ENCODE peak calls at places on chromosomes 4 and X, in seven cellular contexts. P is activated CD4-positive, alpha-beta T cell treated with anti-CD3 and anti-CD28 coated beads, Interleukin-2, amount 50 U/mL, for 24 hours; Q is ecto neural progenitor cell; O is smooth muscle cell of the brain vasculature; E is stimulated activated CD4-positive, alpha-beta T cell treated with anti-CD3 and anti-CD28 coated beads, Interleukin-2, amount 100 ng/mL, for 24 hours; Y is T1000; R is fibroblast of lung. T is an unnamed sample.

GRCh38 chrX:152861116-152861515 is 30.3 kb downstream of the NSDHL start:
- DNase-seq in P (no peak), Q (no peak), O (no peak), E (no peak), Y (no peak), R (peak), T (no peak)

GRCh38 chr4:11489449-11490083 is 60.9 kb upstream of the HS3ST1 start:
- DNase-seq in P (no peak), Q (no peak), O (no peak), E (no peak), Y (no peak), R (no peak), T (no peak)

GRCh38 chrX:5458300-5458699 is 770.4 kb downstream of the NLGN4X start:
- DNase-seq in P (no peak), Q (no peak), O (no peak), E (no peak), Y (no peak), R (no peak), T (no peak)

GRCh38 chr4:5827108-5828004 is 65.5 kb downstream of the CRMP1 start:
- DNase-seq in P (no peak), Q (no peak), O (no peak), E (no peak), Y (no peak), R (peak), T (no peak)

GRCh38 chrX:53239474-53239873 is 14.5 kb upstream of the KDM5C start:
- DNase-seq in P (no peak), Q (no peak), O (no peak), E (peak), Y (no peak), R (no peak), T (peak)

GRCh38 chr4:141810702-141811365 is 174.5 kb downstream of the IL15 start:
- DNase-seq in P (no peak), Q (no peak), O (no peak), E (no peak), Y (no peak), R (peak), T (no peak)

GRCh38 chr4:525660-526059 is 26.6 kb downstream of the PIGG start:
- DNase-seq in P (no peak), Q (no peak), O (no peak), E (no peak), Y (no peak), R (no peak), T (no peak)

GRCh38 chrX:11261260-11261659 is 32.0 kb upstream of the AMELX start:
- DNase-seq in P (no peak), Q (no peak), O (no peak), E (no peak), Y (no peak), R (peak), T (no peak)

GRCh38 chr4:140049024-140049923 is 104.7 kb downstream of the MAML3 start:
- DNase-seq in P (no peak), Q (peak), O (no peak), E (peak), Y (no peak), R (peak), T (peak)

GRCh38 chr4:38204317-38205060 is 244.3 kb downstream of the PTTG2 start:
- DNase-seq in P (no peak), Q (no peak), O (no peak), E (no peak), Y (no peak), R (no peak), T (no peak)

GRCh38 chr4:111800551-111800950 is 344.7 kb upstream of the FAM241A start:
- DNase-seq in P (no peak), Q (no peak), O (no peak), E (no peak), Y (no peak), R (no peak), T (no peak)

GRCh38 chr4:52977252-52977651 is 115.1 kb downstream of the RASL11B start:
- DNase-seq in P (no peak), Q (no peak), O (no peak), E (no peak), Y (no peak), R (no peak), T (no peak)

GRCh38 chrX:37993857-37994619 is 12.3 kb upstream of the SYTL5 start:
- DNase-seq in P (no peak), Q (no peak), O (no peak), E (no peak), Y (no peak), R (no peak), T (no peak)

GRCh38 chr4:155666701-155667537 is at the start of gene GUCY1A1:
- DNase-seq in P (no peak), Q (peak), O (no peak), E (no peak), Y (no peak), R (peak), T (peak)

GRCh38 chrX:150482537-150483217 is 85.7 kb upstream of the MTM1 start:
- DNase-seq in P (peak), Q (no peak), O (no peak), E (peak), Y (no peak), R (peak), T (no peak)

GRCh38 chrX:338836-339400 is 20.3 kb upstream of the GTPBP6 start:
- DNase-seq in P (no peak), Q (no peak), O (no peak), E (no peak), Y (no peak), R (no peak), T (no peak)